ENCODE peak calls at places on chromosomes 4 and X, in nine cellular contexts. L is CD4-positive, alpha-beta T cell; P is CD8-positive, alpha-beta T cell; G is heart right ventricle; H is CD8-positive, alpha-beta memory T cell; F is HepG2; K is left lung; E is AG04450; R is PC-3. N is an unnamed sample.

GRCh38 chr4:71460368-71460767 is 121.5 kb downstream of the SLC4A4 start:
- DNase-seq in G (no peak), H (no peak), P (no peak), K (no peak), F (no peak), L (no peak), R (peak), E (no peak), N (no peak)

GRCh38 chr4:128521156-128521555 is 233.5 kb upstream of the PGRMC2 start:
- DNase-seq in G (no peak), P (no peak), F (peak), R (no peak), E (no peak), K (no peak), L (no peak), H (no peak), N (no peak)

GRCh38 chr4:87896020-87896621 is 63.4 kb downstream of the MEPE start:
- DNase-seq in G (no peak), L (no peak), R (peak), E (no peak), P (peak), K (no peak), F (peak), H (no peak), N (no peak)

GRCh38 chr4:82044141-82044993 is 329.4 kb downstream of the HNRNPD start:
- DNase-seq in H (no peak), P (no peak), F (no peak), K (peak), L (no peak), E (no peak), R (peak), G (peak), N (peak)

GRCh38 chr4:121164291-121164690 is at the start of gene TNIP3:
- DNase-seq in H (no peak), E (no peak), L (no peak), K (no peak), G (no peak), F (no peak), P (no peak), R (peak), N (no peak)

GRCh38 chrX:31715675-31716074 is 643.8 kb upstream of the FTHL17 start:
- DNase-seq in L (no peak), K (no peak), F (no peak), E (no peak), R (peak), P (no peak), G (no peak), H (no peak), N (no peak)

GRCh38 chr4:22434895-22435294 is 81.0 kb downstream of the ADGRA3 start:
- DNase-seq in G (no peak), F (peak), K (no peak), L (no peak), H (no peak), R (peak), P (no peak), E (peak), N (no peak)

GRCh38 chr4:9781343-9782135 is at the start of gene DRD5:
- DNase-seq in H (no peak), R (no peak), K (peak), L (no peak), P (no peak), G (no peak), F (no peak), E (no peak), N (no peak)

GRCh38 chr4:8292388-8293107 is 23.0 kb downstream of the HTRA3 start:
- DNase-seq in G (no peak), E (no peak), K (peak), L (no peak), P (no peak), H (no peak), F (no peak), R (no peak), N (no peak)

GRCh38 chrX:41086627-41086932 is 1.3 kb downstream of the USP9X start:
- DNase-seq in P (no peak), R (peak), E (no peak), G (no peak), H (no peak), L (no peak), F (no peak), K (no peak), N (no peak)

GRCh38 chr4:44662623-44663006 is 11.2 kb upstream of the YIPF7 start:
- DNase-seq in F (no peak), K (no peak), G (no peak), E (no peak), H (no peak), R (no peak), L (no peak), P (no peak), N (no peak)

GRCh38 chr4:172666711-172667368 is 501.8 kb upstream of the GALNT7 start:
- DNase-seq in L (no peak), E (no peak), P (no peak), F (no peak), H (no peak), G (no peak), K (no peak), R (no peak), N (no peak)

GRCh38 chrX:136525738-136526606 is 6.0 kb upstream of the VGLL1 start:
- DNase-seq in F (no peak), L (no peak), K (no peak), R (peak), H (no peak), P (no peak), G (peak), E (peak), N (no peak)
- H3K27ac ChIP-seq in F (no peak), L (no peak), K (no peak), R (peak), H (no peak), P (no peak), G (peak), E (no peak), N (no peak)

GRCh38 chr4:56386091-56386490 is 1.2 kb downstream of the AASDH start:
- DNase-seq in H (no peak), R (no peak), P (no peak), G (no peak), E (no peak), F (no peak), L (no peak), K (no peak), N (no peak)
- H3K27ac ChIP-seq in H (peak), R (no peak), P (peak), G (peak), E (no peak), F (peak), L (no peak), K (peak), N (peak)

DNA sequence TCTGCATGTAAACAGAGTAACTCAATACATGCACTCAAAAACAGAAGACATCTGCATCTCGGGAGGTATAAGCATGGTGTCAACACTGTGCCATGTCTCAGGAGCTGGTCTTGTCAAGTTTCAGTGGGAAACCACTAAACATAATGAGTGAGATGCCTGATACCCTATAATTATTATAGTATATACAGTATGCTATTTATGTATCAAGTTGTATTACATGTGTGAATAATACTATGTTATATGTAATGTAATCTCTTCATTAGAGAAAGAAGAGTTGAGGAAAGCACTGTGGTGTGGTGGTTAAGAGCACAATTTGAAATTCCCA is 2.5 kb downstream of the PPBP start:
- DNase-seq in L (no peak), F (no peak), K (no peak), P (no peak), H (no peak), R (no peak), E (no peak), G (no peak), N (no peak)
- H3K27ac ChIP-seq in L (no peak), F (no peak), K (no peak), P (no peak), H (no peak), R (no peak), E (no peak), G (no peak), N (no peak)

DNA sequence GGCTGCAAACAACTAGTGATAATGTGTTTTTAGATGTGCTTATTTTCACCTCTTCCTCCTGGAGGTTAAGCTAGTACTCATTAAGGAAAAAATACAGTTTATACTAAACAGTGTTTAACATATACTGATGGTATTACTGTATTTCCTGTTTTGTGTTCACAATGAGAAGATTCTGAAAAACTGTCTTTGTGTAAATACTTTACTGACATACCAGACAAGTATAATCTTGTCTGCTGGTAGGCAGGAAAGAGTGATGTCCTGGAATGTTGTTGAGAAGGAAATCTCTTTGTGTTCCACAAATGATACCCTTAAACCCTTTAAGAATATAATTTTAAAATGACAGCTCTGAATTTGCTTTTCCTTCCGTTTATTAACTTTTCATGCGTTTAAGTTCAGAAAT is 205.5 kb upstream of the NUDT6 start:
- DNase-seq in L (no peak), K (no peak), E (no peak), G (no peak), P (no peak), H (no peak), F (no peak), R (no peak), N (no peak)
- H3K27ac ChIP-seq in L (no peak), K (no peak), E (no peak), G (no peak), P (no peak), H (no peak), F (no peak), R (no peak), N (no peak)

DNA sequence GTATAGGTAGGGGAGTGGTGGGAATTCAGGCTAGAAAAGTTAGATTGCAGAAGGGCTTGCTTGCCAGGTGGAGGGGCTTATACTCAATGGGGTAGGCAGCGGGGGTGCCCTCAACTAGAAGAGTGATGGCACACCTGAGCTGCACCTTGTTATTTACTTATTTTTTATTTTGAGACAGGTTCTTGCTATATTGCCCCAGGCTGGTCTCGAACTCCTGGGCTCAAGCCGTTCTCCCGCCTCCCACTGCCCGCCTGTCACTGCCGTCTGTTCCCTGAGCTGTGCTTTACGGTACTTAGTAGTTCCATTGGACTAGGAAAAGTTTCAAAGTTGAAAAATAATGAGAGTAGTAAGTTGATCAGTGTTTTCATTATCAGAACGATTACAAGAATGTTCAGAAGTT is 2.0 kb downstream of the ZFX start:
- DNase-seq in H (no peak), K (no peak), P (no peak), L (no peak), E (no peak), R (no peak), F (no peak), G (no peak), N (no peak)
- H3K27ac ChIP-seq in H (peak), K (peak), P (no peak), L (peak), E (no peak), R (no peak), F (peak), G (peak), N (no peak)

GRCh38 chrX:45198301-45198700 is 2.4 kb downstream of the DIPK2B start:
- DNase-seq in R (no peak), P (no peak), H (no peak), F (no peak), L (no peak), G (no peak), E (no peak), K (no peak), N (no peak)

GRCh38 chrX:45198706-45199105 is 2.0 kb downstream of the DIPK2B start:
- DNase-seq in R (no peak), L (no peak), F (no peak), H (no peak), E (no peak), P (no peak), G (no peak), K (no peak), N (no peak)

GRCh38 chrX:45196701-45197100 is 4.0 kb downstream of the DIPK2B start:
- DNase-seq in L (no peak), P (no peak), E (no peak), R (peak), K (no peak), G (no peak), H (no peak), F (no peak), N (no peak)

GRCh38 chrX:45200741-45201234 is at the start of gene DIPK2B:
- DNase-seq in F (no peak), R (no peak), P (no peak), H (no peak), G (peak), E (no peak), L (no peak), K (peak), N (no peak)

GRCh38 chrX:45202171-45202570 is 1.5 kb upstream of the DIPK2B start:
- DNase-seq in H (no peak), R (peak), K (no peak), G (no peak), F (no peak), E (no peak), L (no peak), P (no peak), N (no peak)
- H3K27ac ChIP-seq in H (no peak), R (peak), K (no peak), G (peak), F (no peak), E (no peak), L (no peak), P (no peak), N (no peak)

GRCh38 chr4:2264481-2265041 is 2.7 kb upstream of the MXD4 start:
- DNase-seq in R (no peak), K (peak), L (no peak), P (no peak), E (no peak), H (no peak), G (no peak), F (no peak), N (no peak)
- H3K27ac ChIP-seq in R (no peak), K (no peak), L (peak), P (no peak), E (no peak), H (no peak), G (no peak), F (no peak), N (no peak)

DNA sequence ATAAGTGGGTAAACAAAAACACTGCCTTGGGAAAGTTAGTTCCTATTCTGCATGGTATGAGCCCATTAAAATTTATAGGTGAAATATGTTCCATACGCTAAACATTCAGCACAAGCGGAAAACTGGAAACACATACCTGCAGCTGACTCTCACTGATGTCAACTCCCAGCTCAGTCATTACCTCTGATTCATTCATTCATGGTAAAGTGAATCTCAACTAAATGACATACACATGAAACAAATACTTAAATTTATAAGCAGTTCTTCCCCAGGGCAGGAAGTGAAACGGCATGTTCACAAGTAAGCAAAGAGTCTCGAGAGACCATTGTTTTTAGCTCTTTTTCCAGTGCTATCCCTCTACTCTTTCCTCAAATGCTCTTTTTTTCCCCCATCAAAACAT is 1.6 kb downstream of the SLC10A6 start:
- DNase-seq in R (peak), F (no peak), H (no peak), G (no peak), L (no peak), K (no peak), E (no peak), P (no peak), N (no peak)
- H3K27ac ChIP-seq in R (peak), F (no peak), H (no peak), G (no peak), L (no peak), K (no peak), E (no peak), P (no peak), N (no peak)

GRCh38 chr4:86543080-86543479 is 51.0 kb upstream of the PTPN13 start:
- DNase-seq in P (no peak), E (no peak), K (no peak), L (no peak), F (no peak), R (no peak), H (no peak), G (no peak), N (no peak)
- H3K27ac ChIP-seq in P (no peak), E (no peak), K (no peak), L (no peak), F (no peak), R (no peak), H (no peak), G (peak), N (no peak)

GRCh38 chr4:48904541-48905142 is 1.9 kb downstream of the OCIAD2 start:
- DNase-seq in H (no peak), P (no peak), L (no peak), R (no peak), F (no peak), K (no peak), G (no peak), E (no peak), N (no peak)
- H3K27ac ChIP-seq in H (no peak), P (no peak), L (no peak), R (no peak), F (no peak), K (no peak), G (no peak), E (no peak), N (no peak)